ENCODE peak calls at places on chromosome 12, in four cellular contexts. P, Z, J and V are unnamed samples. For H3K9me3, the result is how much of the 10 kb centered on the place peaks cover.

GRCh38 chr12:113241191-113242017 is 20.1 kb downstream of the TPCN1 start:
- DNase-seq in P (no peak), J (no peak), Z (no peak), V (no peak)

GRCh38 chr12:27970981-27971489 is 1.5 kb downstream of the PTHLH start:
- DNase-seq in J (peak), Z (peak), P (no peak), V (no peak)

GRCh38 chr12:124764870-124765570 is 98.6 kb downstream of the SCARB1 start:
- DNase-seq in P (peak), Z (peak), J (no peak), V (no peak)

GRCh38 chr12:7645395-7646177 is 20.1 kb downstream of the APOBEC1 start:
- DNase-seq in Z (no peak), J (peak), P (peak), V (no peak)

GRCh38 chr12:120534703-120535655 is 823 bp downstream of the RNF10 start:
- DNase-seq in P (peak), J (peak), Z (peak), V (peak)

GRCh38 chr12:117882603-117883184 is 86.1 kb downstream of the KSR2 start:
- DNase-seq in Z (no peak), J (no peak), P (no peak), V (no peak)

GRCh38 chr12:92992041-92992440 is 62.9 kb upstream of the EEA1 start:
- DNase-seq in P (no peak), J (no peak), Z (no peak), V (no peak)

GRCh38 chr12:89040146-89040964 is 311.9 kb downstream of the DUSP6 start:
- DNase-seq in J (no peak), P (no peak), Z (no peak), V (peak)

GRCh38 chr12:5204831-5205230 is 161.2 kb downstream of the KCNA5 start:
- DNase-seq in J (no peak), Z (no peak), P (no peak), V (no peak)

GRCh38 chr12:2215709-2216560 is 163.1 kb downstream of the CACNA1C start:
- DNase-seq in J (no peak), Z (no peak), P (no peak), V (no peak)

GRCh38 chr12:107032266-107032665 is 45.3 kb upstream of the MTERF2 start:
- DNase-seq in P (no peak), J (no peak), Z (no peak), V (no peak)

GRCh38 chr12:14643247-14643646 is 53.2 kb downstream of the GUCY2C start:
- DNase-seq in Z (no peak), P (no peak), J (no peak), V (no peak)

GRCh38 chr12:27305673-27306504 is 26.7 kb upstream of the BMAL2 start:
- DNase-seq in P (no peak), J (peak), Z (no peak), V (no peak)

GRCh38 chr12:57069522-57069921 is 9.1 kb downstream of the NEMP1 start:
- DNase-seq in Z (peak), P (peak), J (peak), V (peak)

GRCh38 chr12:39592295-39592694 is 27.3 kb downstream of the ABCD2 start:
- DNase-seq in J (no peak), Z (no peak), P (no peak), V (no peak)

GRCh38 chr12:100733817-100734593 is 60.6 kb upstream of the ANO4 start:
- DNase-seq in Z (no peak), J (peak), P (no peak), V (no peak)

GRCh38 chr12:71639341-71639760 is 24.3 kb downstream of the ZFC3H1 start:
- DNase-seq in P (peak), Z (peak), J (peak), V (no peak)
- TF ChIP-seq CTCF in P (peak), Z (no peak), J (peak), V (no peak)

GRCh38 chr12:122669397-122670070 is 33.6 kb downstream of the HCAR2 start:
- DNase-seq in P (no peak), Z (no peak), J (no peak), V (no peak)
- H3K4me3 ChIP-seq in P (no peak), Z (no peak), J (no peak), V (no peak)

GRCh38 chr12:132965796-132966195 is 9.7 kb upstream of the ZNF605 start:
- DNase-seq in J (no peak), P (no peak), Z (no peak), V (no peak)
- H3K9me3 ChIP-seq in J (under half), P (under half), Z (half or more), V (under half)

GRCh38 chr12:115172521-115172920 is 488.5 kb upstream of the TBX3 start:
- DNase-seq in P (no peak), Z (no peak), J (no peak), V (no peak)

GRCh38 chr12:115163710-115164109 is 479.7 kb upstream of the TBX3 start:
- DNase-seq in J (peak), P (peak), Z (no peak), V (no peak)

DNA sequence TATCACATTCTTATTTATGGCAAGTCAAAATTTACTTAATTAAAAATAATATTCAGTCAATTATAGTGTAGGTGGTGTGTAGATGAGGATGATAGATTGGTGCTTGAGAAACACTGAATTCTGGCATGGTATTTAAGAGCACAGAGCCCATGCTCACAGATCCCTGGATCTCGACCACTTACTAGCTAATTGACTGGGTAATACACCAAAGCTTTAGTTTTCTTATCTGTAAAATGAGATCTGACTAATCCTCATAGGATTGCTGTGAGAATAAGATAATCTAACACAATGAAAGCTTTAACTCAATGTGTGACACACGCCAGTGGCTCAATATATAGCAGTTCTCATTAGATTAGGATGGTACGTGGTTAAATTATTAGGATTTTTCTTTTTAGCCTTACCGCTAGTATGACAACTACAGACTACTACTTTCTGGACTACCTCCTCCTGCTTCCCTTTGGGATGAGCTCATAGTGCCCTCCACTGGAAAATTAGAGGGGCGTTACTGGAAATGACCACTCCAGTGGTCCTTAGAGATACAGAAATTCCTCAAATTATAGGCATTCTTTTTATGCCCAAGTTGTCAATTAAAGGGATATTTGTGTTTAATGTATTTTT is 482.8 kb upstream of the TBX3 start:
- DNase-seq in J (peak), P (peak), Z (no peak), V (no peak)
- TF ChIP-seq CTCF in J (peak), P (no peak), Z (peak), V (no peak)